ENCODE peak calls at places on chromosomes 4 and X, in five cellular contexts. One of them, this sample, is unnamed.

GRCh38 chr4:127370495-127371069 is 262.2 kb upstream of the INTU start:
- DNase-seq in cardiac fibroblast: peak; percentile 53
- DNase-seq in GM12865: no peak
- DNase-seq in RWPE1: no peak
- DNase-seq in mucosa of descending colon: peak; percentile 12
- DNase-seq in this sample: peak; percentile 73

GRCh38 chrX:28120076-28120475 is 138.8 kb upstream of the DCAF8L1 start:
- DNase-seq in RWPE1: peak; percentile 26
- DNase-seq in cardiac fibroblast: no peak
- DNase-seq in mucosa of descending colon: no peak
- DNase-seq in GM12865: no peak
- DNase-seq in this sample: peak; percentile 89

GRCh38 chrX:136910565-136911040 is 30.1 kb upstream of the RBMX start:
- DNase-seq in GM12865: no peak
- DNase-seq in cardiac fibroblast: peak; percentile 20
- DNase-seq in mucosa of descending colon: no peak
- DNase-seq in RWPE1: no peak
- DNase-seq in this sample: peak; percentile 0

GRCh38 chr4:123481034-123481433 is 84.4 kb downstream of the SPRY1 start:
- DNase-seq in GM12865: no peak
- DNase-seq in cardiac fibroblast: no peak
- DNase-seq in mucosa of descending colon: no peak
- DNase-seq in RWPE1: no peak
- DNase-seq in this sample: peak; percentile 27

GRCh38 chr4:154686838-154687237 is 57.0 kb upstream of the LRAT start:
- DNase-seq in mucosa of descending colon: no peak
- DNase-seq in RWPE1: peak; percentile 8
- DNase-seq in cardiac fibroblast: no peak
- DNase-seq in GM12865: no peak
- DNase-seq in this sample: peak; percentile 6

GRCh38 chrX:103063918-103064434 is at the start of gene BEX1:
- DNase-seq in cardiac fibroblast: peak; percentile 52
- DNase-seq in GM12865: no peak
- DNase-seq in mucosa of descending colon: no peak
- DNase-seq in RWPE1: peak; percentile 1
- DNase-seq in this sample: no peak

GRCh38 chr4:73815145-73815544 is 21.3 kb upstream of the CXCL6 start:
- DNase-seq in cardiac fibroblast: no peak
- DNase-seq in mucosa of descending colon: no peak
- DNase-seq in RWPE1: no peak
- DNase-seq in GM12865: no peak
- DNase-seq in this sample: no peak

GRCh38 chr4:103268746-103269145 is 70.6 kb upstream of the CENPE start:
- DNase-seq in mucosa of descending colon: no peak
- DNase-seq in cardiac fibroblast: no peak
- DNase-seq in GM12865: no peak
- DNase-seq in RWPE1: no peak
- DNase-seq in this sample: no peak

GRCh38 chr4:113222431-113222979 is 173.1 kb downstream of the ANK2 start:
- DNase-seq in RWPE1: no peak
- DNase-seq in GM12865: no peak
- DNase-seq in mucosa of descending colon: no peak
- DNase-seq in cardiac fibroblast: no peak
- DNase-seq in this sample: no peak

GRCh38 chr4:89814362-89814761 is 22.6 kb downstream of the SNCA start:
- DNase-seq in mucosa of descending colon: no peak
- DNase-seq in GM12865: no peak
- DNase-seq in RWPE1: no peak
- DNase-seq in cardiac fibroblast: no peak
- DNase-seq in this sample: no peak

GRCh38 chr4:121551271-121551670 is 145.5 kb downstream of the ANXA5 start:
- DNase-seq in RWPE1: peak; percentile 19
- DNase-seq in mucosa of descending colon: no peak
- DNase-seq in cardiac fibroblast: no peak
- DNase-seq in GM12865: no peak
- DNase-seq in this sample: peak; percentile 45

GRCh38 chrX:39764441-39764914 is 333.3 kb downstream of the BCOR start:
- DNase-seq in mucosa of descending colon: no peak
- DNase-seq in GM12865: no peak
- DNase-seq in cardiac fibroblast: no peak
- DNase-seq in RWPE1: no peak
- DNase-seq in this sample: no peak

GRCh38 chrX:72644946-72645345 is 69.2 kb downstream of the PHKA1 start:
- DNase-seq in mucosa of descending colon: peak; percentile 22
- DNase-seq in RWPE1: no peak
- DNase-seq in cardiac fibroblast: no peak
- DNase-seq in GM12865: peak; percentile 13
- DNase-seq in this sample: no peak

GRCh38 chrX:40310016-40310415 is 212.3 kb upstream of the BCOR start:
- DNase-seq in cardiac fibroblast: no peak
- DNase-seq in GM12865: no peak
- DNase-seq in RWPE1: no peak
- DNase-seq in mucosa of descending colon: no peak
- DNase-seq in this sample: no peak

GRCh38 chr4:25051534-25051933 is 20.8 kb upstream of the LGI2 start:
- DNase-seq in GM12865: no peak
- DNase-seq in RWPE1: no peak
- DNase-seq in mucosa of descending colon: no peak
- DNase-seq in cardiac fibroblast: no peak
- DNase-seq in this sample: no peak

GRCh38 chr4:186192068-186192751 is 843 bp downstream of the CYP4V2 start:
- DNase-seq in cardiac fibroblast: peak; percentile 60
- DNase-seq in mucosa of descending colon: peak; percentile 61
- DNase-seq in GM12865: peak; percentile 48
- DNase-seq in RWPE1: peak; percentile 46
- DNase-seq in this sample: peak; percentile 48

GRCh38 chr4:7109169-7109568 is 41.3 kb upstream of the GRPEL1 start:
- DNase-seq in mucosa of descending colon: no peak
- DNase-seq in RWPE1: no peak
- DNase-seq in GM12865: no peak
- DNase-seq in cardiac fibroblast: no peak
- DNase-seq in this sample: no peak

GRCh38 chr4:5930456-5930855 is 37.6 kb upstream of the CRMP1 start:
- DNase-seq in RWPE1: no peak
- DNase-seq in mucosa of descending colon: no peak
- DNase-seq in GM12865: no peak
- DNase-seq in cardiac fibroblast: no peak
- DNase-seq in this sample: no peak

GRCh38 chrX:1535241-1536041 is 1.5 kb downstream of the P2RY8 start:
- DNase-seq in RWPE1: no peak
- DNase-seq in mucosa of descending colon: peak; percentile 47
- DNase-seq in GM12865: peak; percentile 81
- DNase-seq in cardiac fibroblast: no peak
- DNase-seq in this sample: no peak

GRCh38 chr4:40562681-40563080 is 67.0 kb downstream of the RBM47 start:
- DNase-seq in GM12865: no peak
- DNase-seq in cardiac fibroblast: no peak
- DNase-seq in RWPE1: no peak
- DNase-seq in mucosa of descending colon: no peak
- DNase-seq in this sample: peak; percentile 37

DNA sequence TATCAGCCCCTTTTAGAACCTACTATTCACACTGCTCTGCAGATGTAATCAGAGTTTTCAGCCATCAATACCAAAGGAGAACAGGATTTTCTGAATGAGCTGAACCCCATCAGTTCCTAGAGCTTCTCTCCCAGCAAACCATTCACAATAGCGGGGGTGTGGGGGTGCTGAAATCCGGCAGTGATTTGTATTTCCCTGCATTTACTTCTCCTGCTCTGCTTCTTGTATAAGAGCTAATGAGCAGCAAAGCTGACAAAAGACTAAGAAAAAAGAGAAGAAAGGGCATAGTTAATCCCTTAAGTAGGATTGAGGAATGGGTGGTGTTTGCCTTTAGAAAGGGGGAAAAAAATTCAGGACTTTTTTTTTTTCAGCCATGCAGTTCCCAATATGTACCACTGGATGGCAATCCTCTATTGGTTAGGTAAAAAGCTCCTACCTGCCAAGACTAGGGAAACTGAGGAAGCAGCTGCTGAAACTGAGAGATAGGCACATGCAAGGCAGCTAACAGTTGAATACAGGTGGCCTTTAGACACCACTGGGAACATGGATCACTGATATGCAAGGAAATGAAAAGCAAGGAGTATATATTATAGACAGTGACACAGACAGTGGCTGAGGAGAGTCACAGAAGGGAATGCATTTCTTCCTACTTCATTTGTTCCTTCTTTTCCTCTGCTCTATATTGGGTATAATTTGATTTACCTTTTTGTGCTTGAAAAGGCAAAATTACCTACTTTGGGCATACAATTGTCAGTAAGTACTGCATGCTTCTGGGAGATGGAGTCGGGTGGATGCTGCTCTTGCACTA is 217.9 kb downstream of the HS6ST2 start:
- DNase-seq in RWPE1: peak; percentile 1
- DNase-seq in mucosa of descending colon: no peak
- DNase-seq in cardiac fibroblast: peak; percentile 2
- DNase-seq in GM12865: no peak
- DNase-seq in this sample: peak; percentile 28
- TF ChIP-seq CTCF in RWPE1: peak; percentile 38
- TF ChIP-seq CTCF in mucosa of descending colon: peak; percentile 22
- TF ChIP-seq CTCF in cardiac fibroblast: peak; percentile 57
- TF ChIP-seq CTCF in GM12865: peak; percentile 37
- TF ChIP-seq CTCF in this sample: peak; percentile 83

DNA sequence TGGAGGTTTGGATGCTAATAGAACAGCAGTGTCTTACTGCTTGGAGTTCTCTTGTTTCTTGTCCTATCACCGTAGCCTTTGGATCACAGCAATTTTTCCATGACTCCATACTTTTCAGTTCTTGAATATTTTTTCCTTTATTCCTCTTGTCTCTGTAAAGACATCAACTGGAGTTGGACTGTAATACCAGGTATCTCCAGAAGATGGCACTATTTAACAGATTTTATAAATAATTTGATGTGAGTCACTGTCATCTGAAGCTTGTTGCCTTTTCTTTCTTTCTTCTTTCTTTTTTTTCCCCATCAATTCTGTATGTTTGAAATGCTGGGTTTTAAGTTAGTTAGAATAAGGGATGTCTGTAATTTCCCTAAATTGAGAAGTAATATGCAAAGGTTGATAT is 24.1 kb downstream of the HPRT1 start:
- DNase-seq in RWPE1: no peak
- DNase-seq in mucosa of descending colon: no peak
- DNase-seq in cardiac fibroblast: peak; percentile 74
- DNase-seq in GM12865: peak; percentile 46
- DNase-seq in this sample: peak; percentile 59
- TF ChIP-seq CTCF in RWPE1: peak; percentile 48
- TF ChIP-seq CTCF in mucosa of descending colon: peak; percentile 25
- TF ChIP-seq CTCF in cardiac fibroblast: peak; percentile 38
- TF ChIP-seq CTCF in GM12865: peak; percentile 24
- TF ChIP-seq CTCF in this sample: peak; percentile 63

DNA sequence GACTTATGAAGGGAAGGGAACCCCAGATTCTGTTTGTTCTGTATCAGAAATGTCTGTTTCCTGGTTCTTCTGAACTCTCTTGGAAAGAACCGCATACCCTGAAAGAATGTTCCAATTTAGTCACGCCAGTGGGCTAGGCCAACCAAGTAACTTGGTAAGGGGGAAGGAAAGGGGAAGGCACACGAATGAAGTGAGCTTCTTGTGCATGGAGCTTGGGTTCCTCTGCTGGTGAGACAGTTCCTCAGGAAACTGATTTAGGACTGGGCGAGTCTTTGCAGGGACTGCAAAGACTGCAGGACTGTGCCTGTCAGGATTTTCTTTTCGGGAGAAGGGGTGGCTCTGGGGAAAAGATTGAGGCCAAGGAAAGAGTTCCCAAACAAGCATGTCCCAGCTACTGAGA is 35.6 kb downstream of the FRMPD3 start:
- DNase-seq in cardiac fibroblast: no peak
- DNase-seq in RWPE1: no peak
- DNase-seq in mucosa of descending colon: no peak
- DNase-seq in GM12865: peak; percentile 3
- DNase-seq in this sample: no peak
- TF ChIP-seq CTCF in cardiac fibroblast: no peak
- TF ChIP-seq CTCF in RWPE1: no peak
- TF ChIP-seq CTCF in mucosa of descending colon: no peak
- TF ChIP-seq CTCF in GM12865: peak; percentile 24
- TF ChIP-seq CTCF in this sample: no peak

DNA sequence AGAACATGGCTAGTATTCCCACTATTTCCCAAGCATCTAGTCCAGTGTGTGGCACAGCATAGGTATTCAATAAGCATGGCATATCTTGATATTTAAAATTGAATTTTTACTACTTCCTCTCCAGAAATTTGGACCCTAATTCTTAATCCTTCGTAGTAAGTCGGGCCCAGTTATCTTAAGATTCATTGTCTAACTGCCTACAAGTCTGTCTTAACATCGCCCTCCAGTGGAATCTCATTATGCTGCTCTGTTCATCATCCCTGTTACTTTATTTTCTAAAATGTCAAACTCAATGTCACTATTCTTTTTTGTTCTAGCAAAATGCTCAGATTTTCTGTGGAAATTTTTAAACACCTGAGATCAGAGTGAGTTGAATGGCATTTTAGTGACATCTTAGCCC is 606.2 kb downstream of the KLHL13 start:
- DNase-seq in GM12865: no peak
- DNase-seq in RWPE1: peak; percentile 2
- DNase-seq in mucosa of descending colon: peak; percentile 11
- DNase-seq in cardiac fibroblast: no peak
- DNase-seq in this sample: peak; percentile 48
- TF ChIP-seq CTCF in GM12865: no peak
- TF ChIP-seq CTCF in RWPE1: no peak
- TF ChIP-seq CTCF in mucosa of descending colon: no peak
- TF ChIP-seq CTCF in cardiac fibroblast: no peak
- TF ChIP-seq CTCF in this sample: peak; percentile 28

This sample was measured in MCF 10A.